ENCODE peak calls at places on chromosomes 7 and 10, in four cellular contexts. K, L, N and U are unnamed samples.

GRCh38 chr10:48760983-48761382 is 76.3 kb downstream of the WDFY4 start:
- DNase-seq in K (no peak), L (no peak), N (no peak), U (no peak)

GRCh38 chr10:61350794-61351193 is 102.4 kb downstream of the TMEM26 start:
- DNase-seq in K (no peak), L (no peak), N (no peak), U (no peak)

GRCh38 chr7:94632338-94633024 is 23.5 kb downstream of the SGCE start:
- DNase-seq in K (peak), L (no peak), N (peak), U (no peak)

GRCh38 chr7:46559194-46559576 is 638.1 kb upstream of the IGFBP3 start:
- DNase-seq in K (no peak), L (no peak), N (peak), U (no peak)

GRCh38 chr7:152899482-152900166 is 140.1 kb downstream of the ACTR3B start:
- DNase-seq in K (no peak), L (no peak), N (no peak), U (no peak)

GRCh38 chr10:89204621-89205020 is 2.5 kb downstream of the CH25H start:
- DNase-seq in K (no peak), L (no peak), N (no peak), U (no peak)

GRCh38 chr7:158101821-158102450 is 485.7 kb downstream of the PTPRN2 start:
- DNase-seq in K (no peak), L (no peak), N (no peak), U (no peak)

GRCh38 chr7:100693312-100694195 is 496 bp downstream of the GIGYF1 start:
- DNase-seq in K (no peak), L (peak), N (no peak), U (no peak)

GRCh38 chr7:73865738-73866445 is 4.9 kb downstream of the TMEM270 start:
- DNase-seq in K (peak), L (peak), N (peak), U (no peak)

GRCh38 chr10:97830064-97830463 is 19.6 kb upstream of the GOLGA7B start:
- DNase-seq in K (no peak), L (no peak), N (no peak), U (no peak)

GRCh38 chr7:30172451-30172850 is 37.7 kb downstream of the MTURN start:
- DNase-seq in K (no peak), L (no peak), N (no peak), U (no peak)

GRCh38 chr10:50605280-50606270 is 18.2 kb downstream of the SGMS1 start:
- DNase-seq in K (no peak), L (no peak), N (peak), U (no peak)

GRCh38 chr7:68107968-68108367 is 1111.3 kb downstream of the TYW1 start:
- DNase-seq in K (no peak), L (no peak), N (no peak), U (no peak)

GRCh38 chr7:70920886-70921285 is 211.1 kb upstream of the GALNT17 start:
- DNase-seq in K (peak), L (no peak), N (no peak), U (no peak)

GRCh38 chr7:140723002-140723401 is 26.5 kb downstream of the NDUFB2 start:
- DNase-seq in K (no peak), L (no peak), N (no peak), U (no peak)

GRCh38 chr7:46625032-46625431 is 704.0 kb upstream of the IGFBP3 start:
- DNase-seq in K (peak), L (no peak), N (no peak), U (no peak)

GRCh38 chr7:50959560-50959959 is 176.9 kb upstream of the GRB10 start:
- DNase-seq in K (no peak), L (no peak), N (no peak), U (no peak)

GRCh38 chr10:10196701-10197100 is 821.0 kb upstream of the CELF2 start:
- DNase-seq in K (no peak), L (no peak), N (no peak), U (no peak)

GRCh38 chr10:75396861-75397570 is 4.5 kb downstream of the ZNF503 start:
- DNase-seq in K (peak), L (peak), N (no peak), U (peak)
- H3K18ac ChIP-seq in K (peak), L (no peak), N (peak), U (peak)

GRCh38 chr7:2614646-2615330 is 17.0 kb upstream of the TTYH3 start:
- DNase-seq in K (no peak), L (peak), N (no peak), U (no peak)

GRCh38 chr7:2611921-2612320 is 19.9 kb upstream of the TTYH3 start:
- DNase-seq in K (no peak), L (no peak), N (no peak), U (no peak)

GRCh38 chr7:2613926-2614613 is 17.7 kb upstream of the TTYH3 start:
- DNase-seq in K (no peak), L (no peak), N (no peak), U (no peak)

GRCh38 chr7:2612445-2613112 is 19.2 kb upstream of the TTYH3 start:
- DNase-seq in K (peak), L (peak), N (no peak), U (no peak)

DNA sequence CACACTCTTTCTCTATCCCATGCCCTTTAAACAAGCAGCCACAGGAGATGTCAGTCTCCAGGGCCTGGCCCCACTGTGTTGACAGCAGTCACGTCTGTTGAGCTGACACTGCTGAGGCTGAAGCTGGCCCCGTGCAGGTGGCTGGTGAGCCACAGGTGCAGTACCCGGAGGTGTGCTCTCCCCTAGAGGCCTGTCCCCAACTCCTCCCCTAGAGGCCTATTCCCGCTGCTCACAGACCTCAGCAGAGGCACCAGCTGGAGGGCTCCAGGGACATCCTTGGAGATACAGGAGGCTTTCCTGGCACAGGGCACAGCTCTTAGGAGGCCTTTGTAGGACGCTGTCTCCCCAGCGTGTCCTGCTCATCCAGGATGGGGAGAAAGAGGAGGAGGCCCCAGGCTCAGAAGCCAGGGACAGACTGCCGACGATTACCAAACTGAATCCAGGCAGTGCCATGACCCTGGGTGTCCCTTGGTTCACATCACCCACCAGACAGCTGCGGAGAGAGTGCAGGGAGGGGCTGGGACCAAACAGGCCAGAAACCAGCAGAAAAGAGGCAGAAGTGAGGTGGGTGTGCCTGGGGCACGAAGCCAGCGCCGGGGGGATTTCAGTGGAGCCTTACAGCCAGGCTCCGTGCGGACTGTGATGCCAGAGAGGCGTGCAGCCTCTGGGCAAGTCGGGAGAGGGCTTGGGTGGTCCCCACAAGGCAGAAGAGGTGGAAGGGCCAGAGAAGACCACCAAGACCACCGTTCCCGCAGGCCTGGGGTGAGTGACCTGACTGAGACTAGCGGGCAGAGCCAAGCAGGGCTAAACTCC is 18.5 kb upstream of the TTYH3 start:
- DNase-seq in K (no peak), L (peak), N (no peak), U (no peak)
- H2AK5ac ChIP-seq in K (no peak), L (no peak), N (no peak), U (peak)

GRCh38 chr10:95407546-95407945 is 116.7 kb upstream of the PDLIM1 start:
- DNase-seq in K (no peak), L (no peak), N (no peak), U (no peak)

GRCh38 chr10:95411635-95412034 is 120.8 kb upstream of the PDLIM1 start:
- DNase-seq in K (peak), L (no peak), N (no peak), U (no peak)

GRCh38 chr10:95408148-95408930 is 117.5 kb upstream of the PDLIM1 start:
- DNase-seq in K (no peak), L (no peak), N (no peak), U (no peak)

GRCh38 chr10:95406651-95407280 is 116.0 kb upstream of the PDLIM1 start:
- DNase-seq in K (no peak), L (no peak), N (no peak), U (no peak)

GRCh38 chr10:95408931-95409873 is 118.4 kb upstream of the PDLIM1 start:
- DNase-seq in K (peak), L (no peak), N (no peak), U (no peak)
- H3K18ac ChIP-seq in K (no peak), L (no peak), N (no peak), U (no peak)

GRCh38 chr7:25384820-25385560 is 156.7 kb upstream of the NPVF start:
- DNase-seq in K (no peak), L (no peak), N (no peak), U (no peak)

GRCh38 chr7:25386311-25386744 is 158.0 kb upstream of the NPVF start:
- DNase-seq in K (no peak), L (no peak), N (no peak), U (no peak)

GRCh38 chr7:25382869-25383268 is 154.6 kb upstream of the NPVF start:
- DNase-seq in K (no peak), L (no peak), N (no peak), U (no peak)

GRCh38 chr7:25383402-25383801 is 155.1 kb upstream of the NPVF start:
- DNase-seq in K (no peak), L (no peak), N (no peak), U (no peak)

GRCh38 chr7:25385731-25386136 is 157.4 kb upstream of the NPVF start:
- DNase-seq in K (no peak), L (no peak), N (no peak), U (no peak)
- H2AK5ac ChIP-seq in K (no peak), L (no peak), N (no peak), U (no peak)

GRCh38 chr10:112735041-112735690 is 214.9 kb upstream of the TCF7L2 start:
- DNase-seq in K (no peak), L (no peak), N (no peak), U (no peak)

GRCh38 chr10:112728118-112728963 is 221.7 kb upstream of the TCF7L2 start:
- DNase-seq in K (no peak), L (no peak), N (no peak), U (no peak)

GRCh38 chr10:112728997-112729396 is 221.1 kb upstream of the TCF7L2 start:
- DNase-seq in K (no peak), L (no peak), N (no peak), U (no peak)

DNA sequence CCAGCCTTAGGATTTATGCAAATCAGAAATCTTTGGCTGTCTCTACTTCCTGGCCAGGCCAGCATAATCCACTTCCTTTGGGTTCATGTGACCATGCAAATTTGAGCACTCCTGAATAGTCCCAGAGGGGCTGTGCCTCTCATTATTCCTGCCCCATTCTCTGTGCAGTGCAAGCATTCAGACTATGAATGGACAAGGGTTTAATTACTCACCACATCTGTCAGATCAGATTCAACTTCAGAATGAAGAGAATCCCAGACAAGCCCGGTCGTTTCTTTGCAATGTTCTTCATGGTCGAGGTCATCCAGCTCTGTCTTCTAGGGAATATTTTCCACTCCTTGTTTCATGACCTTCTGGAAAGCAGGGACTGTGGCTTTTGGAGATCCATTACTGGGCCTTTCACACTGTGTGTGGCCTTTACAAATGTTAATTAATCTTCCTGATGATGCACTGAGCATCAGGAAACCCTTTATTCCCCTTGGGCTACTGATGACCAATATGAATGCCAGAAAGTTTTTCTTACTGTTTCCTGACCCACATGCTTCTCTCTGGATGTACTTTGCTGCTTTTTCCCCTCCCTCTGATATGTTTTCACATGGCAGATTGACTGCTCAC is 217.7 kb upstream of the TCF7L2 start:
- DNase-seq in K (peak), L (no peak), N (no peak), U (peak)
- H3K18ac ChIP-seq in K (no peak), L (no peak), N (no peak), U (no peak)